ENCODE peak calls at places on chromosomes 2 and 18, in four cellular contexts. L is tibial nerve, W is stomach, D is ovary. S is an unnamed sample.

GRCh38 chr18:56902653-56903052 is 244.2 kb upstream of the BOD1L2 start:
- DNase-seq in L (no peak), W (no peak), D (no peak), S (no peak)

GRCh38 chr2:30361751-30362394 is 85.2 kb upstream of the LCLAT1 start:
- DNase-seq in L (no peak), W (no peak), D (no peak), S (no peak)

GRCh38 chr2:2872713-2873449 is 504.7 kb downstream of the EIPR1 start:
- DNase-seq in L (no peak), W (no peak), D (no peak), S (no peak)

GRCh38 chr18:75782826-75783225 is 355.3 kb upstream of the SMIM21 start:
- DNase-seq in L (no peak), W (no peak), D (no peak), S (no peak)

GRCh38 chr2:126686286-126686685 is 30.3 kb downstream of the GYPC start:
- DNase-seq in L (no peak), W (no peak), D (no peak), S (no peak)

GRCh38 chr18:61556862-61557261 is 223.6 kb downstream of the CDH20 start:
- DNase-seq in L (no peak), W (no peak), D (no peak), S (no peak)

GRCh38 chr2:157498501-157498900 is 54.6 kb upstream of the CYTIP start:
- DNase-seq in L (no peak), W (no peak), D (no peak), S (no peak)

GRCh38 chr2:130842770-130843169 is 6.1 kb downstream of the ARHGEF4 start:
- DNase-seq in L (no peak), W (no peak), D (no peak), S (no peak)

GRCh38 chr2:18763338-18763737 is 174.0 kb upstream of the NT5C1B start:
- DNase-seq in L (no peak), W (no peak), D (no peak), S (no peak)

GRCh38 chr2:23280401-23280800 is 104.6 kb upstream of the KLHL29 start:
- DNase-seq in L (no peak), W (no peak), D (no peak), S (no peak)

GRCh38 chr2:87996570-87996969 is 19.8 kb downstream of the RNU2-63P start:
- DNase-seq in L (no peak), W (no peak), D (no peak), S (no peak)

GRCh38 chr2:40369619-40370397 is 82.1 kb downstream of the SLC8A1 start:
- DNase-seq in L (no peak), W (no peak), D (no peak), S (no peak)

GRCh38 chr2:99198103-99198841 is 17.3 kb downstream of the MRPL30 start:
- DNase-seq in L (no peak), W (no peak), D (no peak), S (no peak)

GRCh38 chr2:1676913-1677832 is 67.1 kb downstream of the PXDN start:
- DNase-seq in L (no peak), W (no peak), D (peak; percentile 14), S (no peak)

GRCh38 chr2:132374551-132374950 is 42.1 kb upstream of the GPR39 start:
- DNase-seq in L (no peak), W (no peak), D (no peak), S (no peak)

GRCh38 chr18:5879479-5879882 is 15.8 kb downstream of the TMEM200C start:
- DNase-seq in L (no peak), W (no peak), D (no peak), S (no peak)

GRCh38 chr2:159402790-159403189 is 116.3 kb upstream of the WDSUB1 start:
- DNase-seq in L (no peak), W (no peak), D (no peak), S (no peak)

GRCh38 chr18:10851824-10852225 is 297.5 kb downstream of the PIEZO2 start:
- DNase-seq in L (no peak), W (no peak), D (no peak), S (no peak)

GRCh38 chr2:232204457-232204931 is 174.1 kb upstream of the ALPP start:
- DNase-seq in L (no peak), W (peak; percentile 66), D (peak; percentile 30), S (no peak)

GRCh38 chr2:150295544-150295943 is 191.9 kb downstream of the RND3 start:
- DNase-seq in L (no peak), W (no peak), D (no peak), S (no peak)

GRCh38 chr2:19898592-19899329 is 3.0 kb downstream of the TTC32 start:
- DNase-seq in L (no peak), W (no peak), D (no peak), S (no peak)

GRCh38 chr2:239273280-239274234 is 127.3 kb downstream of the HDAC4 start:
- DNase-seq in L (no peak), W (peak; percentile 26), D (peak; percentile 16), S (peak; percentile 60)

GRCh38 chr2:239269173-239269865 is 131.5 kb downstream of the HDAC4 start:
- DNase-seq in L (no peak), W (peak; percentile 57), D (no peak), S (peak; percentile 72)

GRCh38 chr2:239269959-239270358 is 130.9 kb downstream of the HDAC4 start:
- DNase-seq in L (no peak), W (peak; percentile 16), D (no peak), S (peak; percentile 61)

GRCh38 chr2:239272626-239273025 is 128.2 kb downstream of the HDAC4 start:
- DNase-seq in L (no peak), W (no peak), D (no peak), S (peak; percentile 47)

DNA sequence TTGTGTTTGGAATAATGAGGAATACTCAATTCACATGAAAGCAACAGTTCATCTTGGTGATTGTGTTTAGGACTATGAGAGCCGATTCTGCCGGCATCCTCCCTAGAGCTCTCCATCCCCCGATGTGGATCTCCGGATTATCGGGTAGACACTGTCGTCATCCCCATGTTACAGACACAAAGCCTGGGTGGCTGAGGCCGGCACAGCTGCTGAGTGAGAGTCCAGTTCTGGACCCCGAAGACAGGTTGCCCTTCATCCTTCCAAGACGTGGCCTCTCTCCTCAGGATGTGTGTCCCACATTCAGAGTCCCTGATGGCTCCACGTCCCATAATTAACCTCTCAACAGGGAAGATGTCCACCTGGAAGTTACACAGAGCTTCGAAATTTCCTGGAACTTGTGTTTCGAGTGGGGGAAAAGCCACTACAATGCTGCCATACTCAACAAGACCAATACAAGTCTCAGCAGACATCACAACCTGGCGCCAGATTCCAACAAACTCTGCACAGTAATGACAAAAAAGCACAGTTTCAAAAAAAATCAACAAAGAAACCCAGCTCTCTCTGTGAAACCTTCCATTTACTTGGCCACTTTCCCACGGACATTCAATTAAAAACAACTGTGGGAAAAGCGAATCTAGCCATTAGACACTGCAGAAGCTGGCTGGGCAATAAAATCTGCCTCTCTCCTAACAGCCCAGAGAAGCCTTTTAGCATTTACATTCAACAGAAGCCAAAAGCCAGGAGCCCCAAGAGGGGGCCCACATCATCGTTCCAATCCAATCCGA is 129.2 kb downstream of the HDAC4 start:
- DNase-seq in L (peak; percentile 43), W (peak; percentile 18), D (no peak), S (peak; percentile 57)
- H3K4me1 ChIP-seq in L (no peaks in the 10 kb centered on the region), W (peaks cover 92% of the 10 kb centered on the region), D (peaks cover 30% of the 10 kb centered on the region), S (peaks cover 59% of the 10 kb centered on the region)

GRCh38 chr18:44900627-44901026 is 219.9 kb downstream of the SETBP1 start:
- DNase-seq in L (no peak), W (no peak), D (no peak), S (no peak)

GRCh38 chr18:44898536-44898935 is 217.8 kb downstream of the SETBP1 start:
- DNase-seq in L (no peak), W (no peak), D (no peak), S (no peak)

GRCh38 chr18:44903327-44903726 is 222.6 kb downstream of the SETBP1 start:
- DNase-seq in L (no peak), W (no peak), D (no peak), S (no peak)

GRCh38 chr18:44899832-44900231 is 219.1 kb downstream of the SETBP1 start:
- DNase-seq in L (no peak), W (no peak), D (no peak), S (no peak)

DNA sequence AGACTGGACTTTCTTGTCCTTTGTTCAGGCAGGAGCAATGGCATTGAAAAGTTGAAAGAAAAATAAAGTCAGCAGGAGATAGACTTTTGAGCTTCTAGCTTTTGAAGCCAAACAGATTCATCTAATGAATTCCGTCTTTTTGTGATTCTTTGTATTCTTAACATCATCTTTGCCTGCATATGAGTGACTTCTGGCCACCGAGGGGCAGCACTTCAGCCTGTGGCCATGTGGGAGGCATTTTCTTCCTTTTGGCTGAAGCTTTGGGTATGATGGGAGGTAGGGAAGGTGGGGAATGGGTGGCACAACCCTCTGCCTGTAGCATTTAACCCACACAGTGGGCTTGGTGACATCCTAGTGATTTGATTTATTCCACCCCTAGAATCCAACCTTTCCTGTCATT is 220.6 kb downstream of the SETBP1 start:
- DNase-seq in L (no peak), W (no peak), D (no peak), S (no peak)
- TF ChIP-seq EP300 in L (no peak), W (no peak), D (no peak), S (no peak)

GRCh38 chr2:28810384-28811285 is at the start of gene SPDYA:
- DNase-seq in L (peak; percentile 23), W (peak; percentile 76), D (peak; percentile 77), S (peak; percentile 73)
- TF ChIP-seq CTCF in L (no peak), W (no peak), D (peak; percentile 8), S (no peak)

GRCh38 chr2:43460611-43461396 is 135.0 kb downstream of the THADA start:
- DNase-seq in L (no peak), W (no peak), D (no peak), S (no peak)
- H3K4me1 ChIP-seq in L (no peaks in the 10 kb centered on the region), W (peaks cover 94% of the 10 kb centered on the region), D (peaks cover 20% of the 10 kb centered on the region), S (peaks cover 86% of the 10 kb centered on the region)

DNA sequence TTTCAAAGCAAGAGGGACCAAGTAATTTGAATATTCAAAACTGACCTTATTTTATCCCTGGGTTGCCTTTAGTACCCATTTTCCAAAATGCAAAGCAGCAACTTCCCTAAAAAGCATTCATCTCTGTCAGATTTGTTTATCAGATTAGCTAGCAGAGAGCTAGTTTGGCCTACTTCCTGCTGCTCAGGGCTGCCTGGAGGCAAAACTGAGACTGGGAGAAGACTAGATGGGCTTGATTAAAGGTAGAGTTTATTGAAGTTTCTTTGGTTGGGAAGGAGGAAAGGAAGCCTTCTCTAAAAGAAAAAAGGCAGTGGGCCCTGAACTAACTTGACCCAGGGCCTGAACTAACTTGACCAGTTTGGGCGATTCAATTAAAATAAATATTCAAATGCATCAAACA is 426.1 kb upstream of the FAM98A start:
- DNase-seq in L (no peak), W (no peak), D (no peak), S (no peak)
- TF ChIP-seq EP300 in L (no peak), W (no peak), D (no peak), S (no peak)

S was measured in suprapubic skin.